ENCODE peak calls at places on chromosomes 13 and 19, in six cellular contexts. C is NT2/D1; N is NCI-H1694 treated with DMSO at 0.1 percent for 48 hours; H is cardiac muscle cell; Y is stimulated activated naive CD8-positive, alpha-beta T cell treated with anti-CD3 and anti-CD28 coated beads, Interleukin-15, Interleukin-2, amounts not matched to agents 100 U/mL and 50 U/mL, for 24 hours; P is effector CD4-positive, alpha-beta T cell. B is an unnamed sample.

GRCh38 chr13:40141859-40142555 is 486.5 kb downstream of the COG6 start:
- DNase-seq in C (no peak), Y (no peak), P (no peak), H (no peak), N (no peak), B (no peak)

GRCh38 chr13:32660227-32660626 is 74.0 kb downstream of the PDS5B start:
- DNase-seq in C (no peak), P (no peak), N (no peak), H (no peak), Y (no peak), B (no peak)

GRCh38 chr19:40687525-40688016 is 2.9 kb downstream of the NUMBL start:
- DNase-seq in C (no peak), H (no peak), P (no peak), Y (no peak), N (no peak), B (no peak)

GRCh38 chr19:17830567-17831418 is 9.5 kb upstream of the INSL3 start:
- DNase-seq in H (peak; percentile 86), N (peak; percentile 41), Y (peak; percentile 72), P (no peak), C (peak; percentile 88), B (no peak)

GRCh38 chr19:45340232-45340898 is at the start of gene KLC3:
- DNase-seq in Y (peak; percentile 45), C (no peak), P (peak; percentile 21), H (peak; percentile 68), N (no peak), B (peak; percentile 11)

GRCh38 chr19:19451429-19452240 is 46.2 kb downstream of the GATAD2A start:
- DNase-seq in H (no peak), C (no peak), N (no peak), Y (peak; percentile 42), P (no peak), B (no peak)

GRCh38 chr13:50215389-50215788 is 200.1 kb downstream of the KCNRG start:
- DNase-seq in C (no peak), Y (no peak), H (no peak), P (no peak), N (no peak), B (no peak)

GRCh38 chr19:55467236-55468053 is 2.9 kb upstream of the C19orf85 start:
- DNase-seq in P (peak; percentile 64), H (peak; percentile 64), Y (peak; percentile 86), C (no peak), N (no peak), B (peak; percentile 53)

GRCh38 chr13:45194081-45194939 is 6.5 kb downstream of the KCTD4 start:
- DNase-seq in C (no peak), Y (no peak), H (no peak), N (peak; percentile 6), P (no peak), B (no peak)

GRCh38 chr13:98396071-98396710 is 180.7 kb downstream of the STK24 start:
- DNase-seq in P (no peak), Y (no peak), C (no peak), N (no peak), H (no peak), B (no peak)

GRCh38 chr19:2374808-2375207 is 14.7 kb downstream of the TMPRSS9 start:
- DNase-seq in C (no peak), N (no peak), Y (no peak), H (no peak), P (no peak), B (no peak)

GRCh38 chr13:32098275-32098674 is 66.7 kb downstream of the FRY start:
- DNase-seq in Y (no peak), N (no peak), P (no peak), C (no peak), H (peak; percentile 7), B (no peak)

GRCh38 chr19:41397086-41398041 is at the start of the genes BCKDHA and EXOSC5:
- DNase-seq in H (peak; percentile 100), Y (peak; percentile 99), P (peak; percentile 99), C (peak; percentile 97), N (peak; percentile 99), B (peak; percentile 99)

GRCh38 chr13:64688893-64689677 is 2541.1 kb downstream of the PCDH9 start:
- DNase-seq in H (no peak), C (no peak), N (no peak), Y (no peak), P (no peak), B (no peak)

GRCh38 chr13:74036373-74036772 is 97.8 kb downstream of the KLF12 start:
- DNase-seq in Y (no peak), P (no peak), N (no peak), H (no peak), C (peak; percentile 43), B (no peak)

GRCh38 chr19:4374451-4375163 is 25.7 kb downstream of the SH3GL1 start:
- DNase-seq in Y (no peak), P (no peak), H (no peak), C (no peak), N (no peak), B (no peak)

GRCh38 chr19:42076375-42076944 is 494 bp downstream of the ZNF574 start:
- DNase-seq in C (no peak), H (no peak), N (no peak), Y (peak; percentile 56), P (peak; percentile 37), B (no peak)

GRCh38 chr13:57137631-57138030 is 3.1 kb upstream of the PRR20A start:
- DNase-seq in C (no peak), N (no peak), Y (no peak), H (no peak), P (no peak), B (no peak)

GRCh38 chr19:3350014-3350663 is 16.2 kb upstream of the NFIC start:
- DNase-seq in P (no peak), N (no peak), H (no peak), Y (no peak), C (no peak), B (no peak)

GRCh38 chr19:32373614-32374295 is 28.3 kb downstream of the ZNF507 start:
- DNase-seq in P (no peak), H (peak; percentile 29), C (no peak), Y (no peak), N (no peak), B (no peak)

GRCh38 chr13:18212873-18213272 is 968.8 kb downstream of the TUBA3C start:
- DNase-seq in H (no peak), Y (peak; percentile 59), C (no peak), N (no peak), P (no peak), B (no peak)

GRCh38 chr13:26227396-26227971 is 5.4 kb upstream of the RNF6 start:
- DNase-seq in Y (no peak), H (no peak), P (no peak), N (no peak), C (no peak), B (no peak)

GRCh38 chr13:31056650-31057275 is 104.9 kb downstream of the HSPH1 start:
- DNase-seq in N (no peak), H (no peak), P (no peak), Y (no peak), C (no peak), B (no peak)

GRCh38 chr13:21361123-21361522 is 98.0 kb downstream of the ZDHHC20 start:
- DNase-seq in P (no peak), H (no peak), C (no peak), N (no peak), Y (no peak), B (no peak)

GRCh38 chr19:35509018-35509652 is 4.3 kb downstream of the DMKN start:
- DNase-seq in C (no peak), N (no peak), H (peak; percentile 63), Y (peak; percentile 39), P (no peak), B (no peak)

GRCh38 chr13:42971670-42972355 is 20.2 kb downstream of the EPSTI1 start:
- DNase-seq in C (no peak), H (no peak), P (no peak), N (no peak), Y (no peak), B (no peak)

GRCh38 chr19:10091892-10092641 is 6.0 kb downstream of the SHFL start:
- DNase-seq in H (no peak), C (no peak), P (no peak), N (no peak), Y (no peak), B (no peak)

GRCh38 chr13:110902370-110902769 is 12.5 kb downstream of the ANKRD10 start:
- DNase-seq in N (no peak), C (no peak), Y (no peak), P (no peak), H (no peak), B (no peak)

GRCh38 chr13:52644108-52644507 is 1.9 kb downstream of the HNRNPA1L2 start:
- DNase-seq in H (no peak), P (no peak), N (no peak), C (no peak), Y (no peak), B (no peak)

GRCh38 chr13:20960663-20961309 is 58.2 kb upstream of the XPO4 start:
- DNase-seq in P (no peak), N (peak; percentile 41), C (no peak), H (no peak), Y (no peak), B (no peak)

GRCh38 chr13:45368571-45368970 is 27.6 kb upstream of the TPT1 start:
- DNase-seq in Y (no peak), C (no peak), H (no peak), N (no peak), P (no peak), B (no peak)

GRCh38 chr13:113883314-113883811 is 19.5 kb upstream of the GAS6 start:
- DNase-seq in H (no peak), C (no peak), N (no peak), P (no peak), Y (no peak), B (no peak)

GRCh38 chr19:6222884-6223283 is 56.9 kb downstream of the MLLT1 start:
- DNase-seq in P (no peak), Y (no peak), N (no peak), C (no peak), H (no peak), B (no peak)

GRCh38 chr19:46866407-46867132 is 5.8 kb downstream of the ARHGAP35 start:
- DNase-seq in Y (no peak), N (no peak), P (no peak), C (no peak), H (peak; percentile 24), B (no peak)

GRCh38 chr19:11496391-11497163 is 9.1 kb downstream of the ZNF653 start:
- DNase-seq in N (peak; percentile 19), P (peak; percentile 54), C (peak; percentile 82), H (peak; percentile 73), Y (peak; percentile 75), B (peak; percentile 60)

GRCh38 chr13:99339736-99340392 is 32.7 kb upstream of the GPR183 start:
- DNase-seq in C (no peak), N (no peak), Y (no peak), P (peak; percentile 50), H (no peak), B (peak; percentile 64)

GRCh38 chr13:107441279-107441678 is 774.1 kb downstream of the LIG4 start:
- DNase-seq in P (no peak), H (no peak), N (no peak), C (no peak), Y (no peak), B (no peak)